ENCODE peak calls at places on chromosomes 4 and X, in six cellular contexts. L, R, N, D, M and Q are unnamed samples.

GRCh38 chr4:127967141-127967775 is 2.1 kb downstream of the ABHD18 start:
- DNase-seq in N (no peak), M (no peak), L (peak), D (peak), R (no peak), Q (peak)

GRCh38 chr4:3524349-3524748 is 7.9 kb downstream of the LRPAP1 start:
- DNase-seq in R (no peak), M (no peak), L (no peak), N (no peak), D (no peak), Q (no peak)

GRCh38 chr4:27635936-27636913 is 775.6 kb downstream of the STIM2 start:
- DNase-seq in D (no peak), M (no peak), N (no peak), L (no peak), R (no peak), Q (no peak)

GRCh38 chrX:49111846-49112245 is 11.7 kb downstream of the GPKOW start:
- DNase-seq in N (no peak), R (no peak), M (no peak), L (no peak), D (no peak), Q (no peak)

GRCh38 chrX:133215747-133216146 is 2.4 kb downstream of the TFDP3 start:
- DNase-seq in L (peak), R (no peak), D (peak), N (peak), M (peak), Q (peak)

GRCh38 chr4:154367659-154368058 is 123.9 kb downstream of the DCHS2 start:
- DNase-seq in D (no peak), R (no peak), L (no peak), N (no peak), M (no peak), Q (no peak)

GRCh38 chr4:68750555-68750954 is 65.2 kb upstream of the UGT2B10 start:
- DNase-seq in M (no peak), L (no peak), N (no peak), R (no peak), D (no peak), Q (no peak)

GRCh38 chr4:52028970-52029369 is 8.8 kb upstream of the LRRC66 start:
- DNase-seq in D (peak), R (no peak), M (no peak), L (peak), N (peak), Q (peak)

GRCh38 chrX:65745992-65746391 is 78.5 kb downstream of the MSN start:
- DNase-seq in N (no peak), R (no peak), M (no peak), L (peak), D (no peak), Q (peak)

GRCh38 chr4:1628892-1629703 is 55.0 kb downstream of the FAM53A start:
- DNase-seq in D (peak), N (no peak), R (peak), L (peak), M (peak), Q (no peak)